ENCODE peak calls at places on chromosomes 1 and 21, in six cellular contexts. One of them, this sample, is unnamed. For H3K27me3, the result is how much of the 10 kb centered on the place peaks cover.

GRCh38 chr1:244757091-244757939 is 78.1 kb upstream of the COX20 start:
- DNase-seq in tibial nerve: no peak
- DNase-seq in CD8-positive, alpha-beta memory T cell: no peak
- DNase-seq in CD4-positive, alpha-beta memory T cell: no peak
- DNase-seq in aorta: no peak
- DNase-seq in GM23248: peak
- DNase-seq in this sample: no peak

GRCh38 chr1:114122891-114123621 is 30.6 kb downstream of the SYT6 start:
- DNase-seq in tibial nerve: no peak
- DNase-seq in CD8-positive, alpha-beta memory T cell: no peak
- DNase-seq in CD4-positive, alpha-beta memory T cell: no peak
- DNase-seq in aorta: no peak
- DNase-seq in GM23248: peak
- DNase-seq in this sample: no peak

GRCh38 chr1:7432896-7433380 is 338.2 kb upstream of the VAMP3 start:
- DNase-seq in tibial nerve: no peak
- DNase-seq in CD8-positive, alpha-beta memory T cell: peak
- DNase-seq in CD4-positive, alpha-beta memory T cell: no peak
- DNase-seq in aorta: peak
- DNase-seq in GM23248: no peak
- DNase-seq in this sample: no peak

GRCh38 chr21:18245493-18245967 is 897 bp downstream of the CHODL start:
- DNase-seq in tibial nerve: no peak
- DNase-seq in CD8-positive, alpha-beta memory T cell: no peak
- DNase-seq in CD4-positive, alpha-beta memory T cell: no peak
- DNase-seq in aorta: no peak
- DNase-seq in GM23248: no peak
- DNase-seq in this sample: no peak

GRCh38 chr1:78005755-78006154 is 1.0 kb downstream of the DNAJB4 start:
- DNase-seq in tibial nerve: no peak
- DNase-seq in CD8-positive, alpha-beta memory T cell: no peak
- DNase-seq in CD4-positive, alpha-beta memory T cell: peak
- DNase-seq in aorta: no peak
- DNase-seq in GM23248: peak
- DNase-seq in this sample: no peak

GRCh38 chr1:155128755-155129473 is 1.2 kb downstream of the EFNA1 start:
- DNase-seq in tibial nerve: no peak
- DNase-seq in CD8-positive, alpha-beta memory T cell: no peak
- DNase-seq in CD4-positive, alpha-beta memory T cell: no peak
- DNase-seq in aorta: no peak
- DNase-seq in GM23248: no peak
- DNase-seq in this sample: no peak

GRCh38 chr1:9665193-9665592 is 13.7 kb downstream of the PIK3CD start:
- DNase-seq in tibial nerve: no peak
- DNase-seq in CD8-positive, alpha-beta memory T cell: no peak
- DNase-seq in CD4-positive, alpha-beta memory T cell: no peak
- DNase-seq in aorta: no peak
- DNase-seq in GM23248: no peak
- DNase-seq in this sample: no peak

GRCh38 chr1:177948336-177948972 is 21.4 kb downstream of the SEC16B start:
- DNase-seq in tibial nerve: peak
- DNase-seq in CD8-positive, alpha-beta memory T cell: no peak
- DNase-seq in CD4-positive, alpha-beta memory T cell: peak
- DNase-seq in aorta: no peak
- DNase-seq in GM23248: peak
- DNase-seq in this sample: no peak

GRCh38 chr1:29736582-29737188 is 500.4 kb downstream of the PTPRU start:
- DNase-seq in tibial nerve: no peak
- DNase-seq in CD8-positive, alpha-beta memory T cell: no peak
- DNase-seq in CD4-positive, alpha-beta memory T cell: no peak
- DNase-seq in aorta: peak
- DNase-seq in GM23248: peak
- DNase-seq in this sample: no peak

GRCh38 chr1:204102029-204102611 is 29.2 kb downstream of the SOX13 start:
- DNase-seq in tibial nerve: no peak
- DNase-seq in CD8-positive, alpha-beta memory T cell: no peak
- DNase-seq in CD4-positive, alpha-beta memory T cell: no peak
- DNase-seq in aorta: no peak
- DNase-seq in GM23248: no peak
- DNase-seq in this sample: no peak

GRCh38 chr1:160975026-160975425 is 20.4 kb upstream of the ITLN2 start:
- DNase-seq in tibial nerve: no peak
- DNase-seq in CD8-positive, alpha-beta memory T cell: no peak
- DNase-seq in CD4-positive, alpha-beta memory T cell: no peak
- DNase-seq in aorta: no peak
- DNase-seq in GM23248: no peak
- DNase-seq in this sample: no peak

GRCh38 chr1:225699336-225699735 is 46.4 kb upstream of the ENAH start:
- DNase-seq in tibial nerve: no peak
- DNase-seq in CD8-positive, alpha-beta memory T cell: no peak
- DNase-seq in CD4-positive, alpha-beta memory T cell: no peak
- DNase-seq in aorta: no peak
- DNase-seq in GM23248: peak
- DNase-seq in this sample: no peak

GRCh38 chr1:5856246-5856815 is 135.9 kb downstream of the NPHP4 start:
- DNase-seq in tibial nerve: no peak
- DNase-seq in CD8-positive, alpha-beta memory T cell: no peak
- DNase-seq in CD4-positive, alpha-beta memory T cell: no peak
- DNase-seq in aorta: no peak
- DNase-seq in GM23248: no peak
- DNase-seq in this sample: no peak

GRCh38 chr1:6157528-6158174 is 22.5 kb downstream of the CHD5 start:
- DNase-seq in tibial nerve: no peak
- DNase-seq in CD8-positive, alpha-beta memory T cell: no peak
- DNase-seq in CD4-positive, alpha-beta memory T cell: no peak
- DNase-seq in aorta: no peak
- DNase-seq in GM23248: peak
- DNase-seq in this sample: no peak

GRCh38 chr1:207830788-207831187 is 78.9 kb downstream of the CD46 start:
- DNase-seq in tibial nerve: no peak
- DNase-seq in CD8-positive, alpha-beta memory T cell: no peak
- DNase-seq in CD4-positive, alpha-beta memory T cell: no peak
- DNase-seq in aorta: no peak
- DNase-seq in GM23248: no peak
- DNase-seq in this sample: no peak

GRCh38 chr1:59556802-59557548 is 257.8 kb upstream of the HOOK1 start:
- DNase-seq in tibial nerve: no peak
- DNase-seq in CD8-positive, alpha-beta memory T cell: no peak
- DNase-seq in CD4-positive, alpha-beta memory T cell: no peak
- DNase-seq in aorta: no peak
- DNase-seq in GM23248: no peak
- DNase-seq in this sample: no peak

GRCh38 chr1:66181999-66182398 is 352.0 kb upstream of the SGIP1 start:
- DNase-seq in tibial nerve: no peak
- DNase-seq in CD8-positive, alpha-beta memory T cell: no peak
- DNase-seq in CD4-positive, alpha-beta memory T cell: no peak
- DNase-seq in aorta: no peak
- DNase-seq in GM23248: no peak
- DNase-seq in this sample: no peak

GRCh38 chr21:36948686-36949085 is 17.8 kb downstream of the HLCS start:
- DNase-seq in tibial nerve: no peak
- DNase-seq in CD8-positive, alpha-beta memory T cell: no peak
- DNase-seq in CD4-positive, alpha-beta memory T cell: no peak
- DNase-seq in aorta: no peak
- DNase-seq in GM23248: peak
- DNase-seq in this sample: no peak

DNA sequence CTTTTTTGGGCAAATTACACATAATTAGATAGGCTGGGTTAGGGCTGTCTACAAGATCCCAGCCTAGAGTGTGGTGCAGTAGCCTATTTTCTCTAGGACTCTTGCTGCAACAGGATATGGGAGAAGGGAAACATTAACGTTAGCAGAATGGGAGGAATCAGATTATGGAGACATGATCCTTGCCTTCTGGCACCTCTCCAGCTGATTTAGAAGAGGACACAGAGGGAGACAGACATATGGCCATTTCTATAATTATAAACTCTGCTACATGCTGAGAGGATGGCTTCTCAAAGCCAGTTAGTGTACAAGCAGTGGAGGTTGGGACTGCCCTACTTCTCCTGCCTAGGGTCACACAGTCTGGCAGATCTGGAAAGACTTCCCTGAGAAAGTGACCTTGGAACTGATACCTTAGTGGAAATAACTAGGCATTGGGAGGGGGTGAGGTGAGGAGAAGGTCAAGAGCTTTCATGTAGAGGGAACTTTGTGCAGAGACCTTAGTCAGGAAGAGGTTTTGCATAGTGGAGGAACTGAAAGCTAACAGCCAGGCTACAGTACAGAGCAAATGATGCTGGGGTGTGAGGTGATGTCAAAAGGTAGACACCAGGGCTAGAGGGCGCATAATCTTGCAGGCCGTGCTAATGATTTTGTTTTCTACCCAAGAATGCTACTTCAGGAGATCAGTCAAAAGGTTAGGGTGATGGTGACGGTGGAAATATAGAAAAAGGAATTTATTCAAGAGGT is 1.2 kb upstream of the CD1D start:
- DNase-seq in tibial nerve: no peak
- DNase-seq in CD8-positive, alpha-beta memory T cell: no peak
- DNase-seq in CD4-positive, alpha-beta memory T cell: no peak
- DNase-seq in aorta: no peak
- DNase-seq in GM23248: no peak
- DNase-seq in this sample: no peak
- H3K4me3 ChIP-seq in tibial nerve: no peak
- H3K4me3 ChIP-seq in CD8-positive, alpha-beta memory T cell: no peak
- H3K4me3 ChIP-seq in CD4-positive, alpha-beta memory T cell: no peak
- H3K4me3 ChIP-seq in aorta: no peak
- H3K4me3 ChIP-seq in GM23248: no peak
- H3K4me3 ChIP-seq in this sample: no peak

GRCh38 chr1:20367626-20368025 is 77.0 kb downstream of the VWA5B1 start:
- DNase-seq in tibial nerve: no peak
- DNase-seq in CD8-positive, alpha-beta memory T cell: no peak
- DNase-seq in CD4-positive, alpha-beta memory T cell: no peak
- DNase-seq in aorta: no peak
- DNase-seq in GM23248: no peak
- DNase-seq in this sample: no peak

GRCh38 chr1:20368866-20369545 is 78.3 kb downstream of the VWA5B1 start:
- DNase-seq in tibial nerve: no peak
- DNase-seq in CD8-positive, alpha-beta memory T cell: no peak
- DNase-seq in CD4-positive, alpha-beta memory T cell: no peak
- DNase-seq in aorta: no peak
- DNase-seq in GM23248: no peak
- DNase-seq in this sample: no peak

GRCh38 chr1:20365421-20366075 is 74.9 kb downstream of the VWA5B1 start:
- DNase-seq in tibial nerve: no peak
- DNase-seq in CD8-positive, alpha-beta memory T cell: no peak
- DNase-seq in CD4-positive, alpha-beta memory T cell: no peak
- DNase-seq in aorta: no peak
- DNase-seq in GM23248: no peak
- DNase-seq in this sample: no peak

GRCh38 chr1:20366766-20367602 is 76.3 kb downstream of the VWA5B1 start:
- DNase-seq in tibial nerve: no peak
- DNase-seq in CD8-positive, alpha-beta memory T cell: no peak
- DNase-seq in CD4-positive, alpha-beta memory T cell: no peak
- DNase-seq in aorta: no peak
- DNase-seq in GM23248: peak
- DNase-seq in this sample: no peak

DNA sequence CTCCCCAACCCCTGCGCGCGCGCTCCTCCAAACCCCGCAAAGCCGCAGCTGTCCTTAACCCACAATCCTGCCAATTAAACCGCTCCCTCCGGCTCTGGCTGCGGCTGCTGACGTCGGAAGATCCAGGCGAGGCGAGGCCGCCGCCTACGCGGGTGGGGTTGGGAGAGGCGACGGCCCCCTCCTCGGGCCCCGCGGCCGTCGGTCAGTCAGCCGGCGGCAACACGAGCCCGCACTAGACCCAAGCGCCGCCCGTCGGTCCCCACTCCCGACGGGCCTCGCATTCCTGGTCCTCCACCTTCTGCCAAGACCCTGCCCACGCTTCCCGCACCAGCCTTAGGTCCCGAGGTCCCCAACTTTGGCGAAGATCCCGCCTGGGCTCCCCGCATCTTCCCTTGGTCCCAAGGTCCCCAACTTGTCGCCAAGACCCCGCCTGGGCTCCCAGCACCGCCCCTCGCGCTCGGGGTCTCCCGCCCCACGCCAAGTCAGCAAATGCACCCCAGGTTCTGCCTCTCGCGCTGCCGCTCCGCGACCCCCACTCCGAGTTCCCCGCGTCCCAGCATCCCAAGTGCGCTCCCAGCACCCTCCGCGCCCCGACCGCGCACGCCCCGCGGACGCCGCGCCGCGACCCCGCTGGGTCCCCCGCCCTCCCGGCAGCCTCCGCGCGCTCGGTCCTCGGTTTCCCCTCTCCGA is 75.5 kb downstream of the VWA5B1 start:
- DNase-seq in tibial nerve: no peak
- DNase-seq in CD8-positive, alpha-beta memory T cell: no peak
- DNase-seq in CD4-positive, alpha-beta memory T cell: no peak
- DNase-seq in aorta: no peak
- DNase-seq in GM23248: peak
- DNase-seq in this sample: no peak
- H3K27me3 ChIP-seq in tibial nerve: under half
- H3K27me3 ChIP-seq in CD8-positive, alpha-beta memory T cell: under half
- H3K27me3 ChIP-seq in CD4-positive, alpha-beta memory T cell: under half
- H3K27me3 ChIP-seq in aorta: under half
- H3K27me3 ChIP-seq in GM23248: under half
- H3K27me3 ChIP-seq in this sample: under half

GRCh38 chr1:228346731-228347130 is 59.9 kb downstream of the TRIM11 start:
- DNase-seq in tibial nerve: no peak
- DNase-seq in CD8-positive, alpha-beta memory T cell: peak
- DNase-seq in CD4-positive, alpha-beta memory T cell: no peak
- DNase-seq in aorta: no peak
- DNase-seq in GM23248: no peak
- DNase-seq in this sample: no peak
- H3K27ac ChIP-seq in tibial nerve: no peak
- H3K27ac ChIP-seq in CD8-positive, alpha-beta memory T cell: no peak
- H3K27ac ChIP-seq in CD4-positive, alpha-beta memory T cell: no peak
- H3K27ac ChIP-seq in aorta: no peak
- H3K27ac ChIP-seq in GM23248: no peak
- H3K27ac ChIP-seq in this sample: no peak

GRCh38 chr21:34836933-34837505 is 168.2 kb downstream of the CLIC6 start:
- DNase-seq in tibial nerve: no peak
- DNase-seq in CD8-positive, alpha-beta memory T cell: no peak
- DNase-seq in CD4-positive, alpha-beta memory T cell: no peak
- DNase-seq in aorta: no peak
- DNase-seq in GM23248: peak
- DNase-seq in this sample: no peak

GRCh38 chr21:34835526-34835925 is 166.7 kb downstream of the CLIC6 start:
- DNase-seq in tibial nerve: peak
- DNase-seq in CD8-positive, alpha-beta memory T cell: no peak
- DNase-seq in CD4-positive, alpha-beta memory T cell: no peak
- DNase-seq in aorta: no peak
- DNase-seq in GM23248: peak
- DNase-seq in this sample: no peak

GRCh38 chr21:34834852-34835501 is 166.2 kb downstream of the CLIC6 start:
- DNase-seq in tibial nerve: no peak
- DNase-seq in CD8-positive, alpha-beta memory T cell: no peak
- DNase-seq in CD4-positive, alpha-beta memory T cell: no peak
- DNase-seq in aorta: no peak
- DNase-seq in GM23248: no peak
- DNase-seq in this sample: no peak

GRCh38 chr21:34834307-34834706 is 165.5 kb downstream of the CLIC6 start:
- DNase-seq in tibial nerve: no peak
- DNase-seq in CD8-positive, alpha-beta memory T cell: no peak
- DNase-seq in CD4-positive, alpha-beta memory T cell: no peak
- DNase-seq in aorta: no peak
- DNase-seq in GM23248: no peak
- DNase-seq in this sample: no peak

GRCh38 chr21:34836103-34836932 is 167.5 kb downstream of the CLIC6 start:
- DNase-seq in tibial nerve: peak
- DNase-seq in CD8-positive, alpha-beta memory T cell: no peak
- DNase-seq in CD4-positive, alpha-beta memory T cell: no peak
- DNase-seq in aorta: peak
- DNase-seq in GM23248: peak
- DNase-seq in this sample: no peak
- H3K4me3 ChIP-seq in tibial nerve: no peak
- H3K4me3 ChIP-seq in CD8-positive, alpha-beta memory T cell: no peak
- H3K4me3 ChIP-seq in CD4-positive, alpha-beta memory T cell: no peak
- H3K4me3 ChIP-seq in aorta: no peak
- H3K4me3 ChIP-seq in GM23248: peak
- H3K4me3 ChIP-seq in this sample: no peak